ENCODE peak calls at places on chromosomes 6 and 20, in four cellular contexts. A, R, W and S are unnamed samples.

GRCh38 chr6:126926926-126927325 is 191.5 kb upstream of the RSPO3 start:
- DNase-seq in W (no peak), A (no peak), R (peak; percentile 3), S (no peak)

GRCh38 chr6:44353336-44353735 is 10.9 kb downstream of the SPATS1 start:
- DNase-seq in R (no peak), A (no peak), W (no peak), S (no peak)

GRCh38 chr20:31819083-31819784 is at the start of gene MYLK2:
- DNase-seq in W (peak; percentile 81), A (no peak), R (no peak), S (no peak)

GRCh38 chr6:143536461-143536865 is 24.9 kb upstream of the FUCA2 start:
- DNase-seq in W (peak; percentile 28), A (peak; percentile 6), R (peak; percentile 45), S (peak; percentile 29)

GRCh38 chr20:48986899-48987298 is 59.2 kb upstream of the CSE1L start:
- DNase-seq in A (no peak), W (no peak), R (no peak), S (no peak)

GRCh38 chr6:129507846-129508245 is 202.1 kb downstream of the ARHGAP18 start:
- DNase-seq in A (no peak), R (no peak), W (no peak), S (no peak)

GRCh38 chr6:2706482-2706881 is 44.2 kb downstream of the MYLK4 start:
- DNase-seq in R (no peak), A (no peak), W (no peak), S (no peak)

GRCh38 chr6:158707826-158708225 is 58.0 kb downstream of the SYTL3 start:
- DNase-seq in A (no peak), W (no peak), R (peak; percentile 70), S (no peak)

GRCh38 chr6:88013015-88013414 is 34.6 kb upstream of the SPACA1 start:
- DNase-seq in W (no peak), A (no peak), R (no peak), S (peak; percentile 4)

GRCh38 chr6:8539446-8539845 is 104.1 kb upstream of the SLC35B3 start:
- DNase-seq in W (no peak), R (peak; percentile 1), A (no peak), S (no peak)

GRCh38 chr6:159042003-159042823 is 2.6 kb downstream of the TAGAP start:
- DNase-seq in W (peak; percentile 35), R (peak; percentile 44), A (peak; percentile 51), S (peak; percentile 80)

GRCh38 chr6:9140181-9140580 is 704.8 kb upstream of the SLC35B3 start:
- DNase-seq in R (peak; percentile 29), A (no peak), W (peak; percentile 24), S (peak; percentile 71)

GRCh38 chr6:136113736-136114173 is 136.4 kb downstream of the MTFR2 start:
- DNase-seq in A (peak; percentile 51), R (peak; percentile 74), W (peak; percentile 17), S (peak; percentile 94)

GRCh38 chr6:19180348-19181073 is 656.7 kb upstream of the ID4 start:
- DNase-seq in A (no peak), R (peak; percentile 10), W (peak; percentile 48), S (no peak)

GRCh38 chr6:90079555-90080490 is 185.6 kb downstream of the GJA10 start:
- DNase-seq in W (no peak), R (no peak), A (no peak), S (no peak)

GRCh38 chr6:32082951-32083350 is 26.2 kb downstream of the TNXB start:
- DNase-seq in W (peak; percentile 79), A (no peak), R (peak; percentile 84), S (no peak)

GRCh38 chr20:12570371-12570770 is 438.4 kb upstream of the SPTLC3 start:
- DNase-seq in A (no peak), R (no peak), W (no peak), S (peak; percentile 29)

GRCh38 chr6:16762547-16763477 is 1.6 kb upstream of the ATXN1 start:
- DNase-seq in R (peak; percentile 94), W (peak; percentile 26), A (peak; percentile 72), S (peak; percentile 35)

GRCh38 chr20:42957014-42957694 is 232.6 kb downstream of the PTPRT start:
- DNase-seq in A (no peak), W (no peak), R (no peak), S (no peak)

GRCh38 chr6:128507337-128508310 is 12.8 kb downstream of the PTPRK start:
- DNase-seq in W (no peak), R (peak; percentile 75), A (no peak), S (no peak)

GRCh38 chr20:15320941-15321340 is 983.5 kb upstream of the FLRT3 start:
- DNase-seq in A (no peak), R (peak; percentile 1), W (no peak), S (no peak)

GRCh38 chr20:53578492-53579222 is 15.0 kb downstream of the ZNF217 start:
- DNase-seq in W (no peak), R (peak; percentile 78), A (peak; percentile 77), S (peak; percentile 79)